ENCODE peak calls at places on chromosomes 6 and 20, in ten cellular contexts. One of them, this sample, is unnamed. For H3K9me3, the result is how much of the 10 kb centered on the place peaks cover.

GRCh38 chr6:1901556-1901955 is 291.8 kb downstream of the FOXC1 start:
- DNase-seq in gastrocnemius medialis: no peak
- DNase-seq in PC-3: peak
- DNase-seq in A549: no peak
- DNase-seq in breast epithelium: no peak
- DNase-seq in pancreas: no peak
- DNase-seq in suprapubic skin: no peak
- DNase-seq in sigmoid colon: no peak
- DNase-seq in tibial nerve: no peak
- DNase-seq in esophagus squamous epithelium: no peak
- DNase-seq in this sample: no peak

GRCh38 chr6:136429681-136430080 is 120.5 kb downstream of the MAP7 start:
- DNase-seq in gastrocnemius medialis: no peak
- DNase-seq in PC-3: peak
- DNase-seq in A549: no peak
- DNase-seq in breast epithelium: no peak
- DNase-seq in pancreas: no peak
- DNase-seq in suprapubic skin: no peak
- DNase-seq in sigmoid colon: no peak
- DNase-seq in tibial nerve: no peak
- DNase-seq in esophagus squamous epithelium: no peak
- DNase-seq in this sample: no peak

GRCh38 chr6:136067731-136068341 is 182.3 kb downstream of the MTFR2 start:
- DNase-seq in gastrocnemius medialis: no peak
- DNase-seq in PC-3: no peak
- DNase-seq in A549: no peak
- DNase-seq in breast epithelium: no peak
- DNase-seq in pancreas: no peak
- DNase-seq in suprapubic skin: no peak
- DNase-seq in sigmoid colon: no peak
- DNase-seq in tibial nerve: no peak
- DNase-seq in esophagus squamous epithelium: no peak
- DNase-seq in this sample: no peak

GRCh38 chr6:85449388-85449817 is 480 bp upstream of the NT5E start:
- DNase-seq in gastrocnemius medialis: no peak
- DNase-seq in PC-3: no peak
- DNase-seq in A549: peak
- DNase-seq in breast epithelium: no peak
- DNase-seq in pancreas: no peak
- DNase-seq in suprapubic skin: no peak
- DNase-seq in sigmoid colon: peak
- DNase-seq in tibial nerve: peak
- DNase-seq in esophagus squamous epithelium: no peak
- DNase-seq in this sample: peak

GRCh38 chr20:51736947-51737346 is 31.2 kb downstream of the ATP9A start:
- DNase-seq in gastrocnemius medialis: no peak
- DNase-seq in PC-3: no peak
- DNase-seq in A549: no peak
- DNase-seq in breast epithelium: no peak
- DNase-seq in pancreas: no peak
- DNase-seq in suprapubic skin: no peak
- DNase-seq in sigmoid colon: no peak
- DNase-seq in tibial nerve: no peak
- DNase-seq in esophagus squamous epithelium: no peak
- DNase-seq in this sample: no peak

GRCh38 chr6:118660218-118660569 is 8.8 kb upstream of the CEP85L start:
- DNase-seq in gastrocnemius medialis: peak
- DNase-seq in PC-3: no peak
- DNase-seq in A549: no peak
- DNase-seq in breast epithelium: no peak
- DNase-seq in pancreas: no peak
- DNase-seq in suprapubic skin: no peak
- DNase-seq in sigmoid colon: no peak
- DNase-seq in tibial nerve: no peak
- DNase-seq in esophagus squamous epithelium: no peak
- DNase-seq in this sample: peak

GRCh38 chr6:34484391-34484790 is 18.5 kb downstream of the PACSIN1 start:
- DNase-seq in gastrocnemius medialis: no peak
- DNase-seq in PC-3: peak
- DNase-seq in A549: no peak
- DNase-seq in breast epithelium: no peak
- DNase-seq in pancreas: no peak
- DNase-seq in suprapubic skin: no peak
- DNase-seq in sigmoid colon: no peak
- DNase-seq in tibial nerve: no peak
- DNase-seq in esophagus squamous epithelium: no peak
- DNase-seq in this sample: no peak

GRCh38 chr6:11538049-11538798 is 675 bp downstream of the TMEM170B start:
- DNase-seq in gastrocnemius medialis: no peak
- DNase-seq in PC-3: no peak
- DNase-seq in A549: peak
- DNase-seq in breast epithelium: no peak
- DNase-seq in pancreas: peak
- DNase-seq in suprapubic skin: peak
- DNase-seq in sigmoid colon: peak
- DNase-seq in tibial nerve: no peak
- DNase-seq in esophagus squamous epithelium: no peak
- DNase-seq in this sample: peak

GRCh38 chr20:34046330-34046729 is 52.6 kb downstream of the RALY start:
- DNase-seq in gastrocnemius medialis: no peak
- DNase-seq in PC-3: no peak
- DNase-seq in A549: no peak
- DNase-seq in breast epithelium: no peak
- DNase-seq in pancreas: no peak
- DNase-seq in suprapubic skin: no peak
- DNase-seq in sigmoid colon: no peak
- DNase-seq in tibial nerve: no peak
- DNase-seq in esophagus squamous epithelium: no peak
- DNase-seq in this sample: no peak

GRCh38 chr6:160801418-160801817 is 99.4 kb downstream of the PLG start:
- DNase-seq in gastrocnemius medialis: no peak
- DNase-seq in PC-3: no peak
- DNase-seq in A549: no peak
- DNase-seq in breast epithelium: no peak
- DNase-seq in pancreas: no peak
- DNase-seq in suprapubic skin: no peak
- DNase-seq in sigmoid colon: no peak
- DNase-seq in tibial nerve: no peak
- DNase-seq in esophagus squamous epithelium: no peak
- DNase-seq in this sample: no peak

GRCh38 chr6:30725713-30726505 is 5.8 kb downstream of the TUBB start:
- DNase-seq in gastrocnemius medialis: no peak
- DNase-seq in PC-3: peak
- DNase-seq in A549: no peak
- DNase-seq in breast epithelium: no peak
- DNase-seq in pancreas: no peak
- DNase-seq in suprapubic skin: no peak
- DNase-seq in sigmoid colon: no peak
- DNase-seq in tibial nerve: no peak
- DNase-seq in esophagus squamous epithelium: no peak
- DNase-seq in this sample: no peak

GRCh38 chr6:105824732-105825131 is 261.4 kb upstream of the PRDM1 start:
- DNase-seq in gastrocnemius medialis: no peak
- DNase-seq in PC-3: peak
- DNase-seq in A549: no peak
- DNase-seq in breast epithelium: no peak
- DNase-seq in pancreas: no peak
- DNase-seq in suprapubic skin: no peak
- DNase-seq in sigmoid colon: no peak
- DNase-seq in tibial nerve: no peak
- DNase-seq in esophagus squamous epithelium: no peak
- DNase-seq in this sample: no peak

GRCh38 chr20:37229300-37229699 is 32.3 kb downstream of the GHRH start:
- DNase-seq in gastrocnemius medialis: no peak
- DNase-seq in PC-3: no peak
- DNase-seq in A549: no peak
- DNase-seq in breast epithelium: no peak
- DNase-seq in pancreas: no peak
- DNase-seq in suprapubic skin: no peak
- DNase-seq in sigmoid colon: no peak
- DNase-seq in tibial nerve: no peak
- DNase-seq in esophagus squamous epithelium: no peak
- DNase-seq in this sample: no peak
- H3K4me3 ChIP-seq in gastrocnemius medialis: no peak
- H3K4me3 ChIP-seq in PC-3: no peak
- H3K4me3 ChIP-seq in A549: no peak
- H3K4me3 ChIP-seq in breast epithelium: no peak
- H3K4me3 ChIP-seq in pancreas: no peak
- H3K4me3 ChIP-seq in suprapubic skin: no peak
- H3K4me3 ChIP-seq in sigmoid colon: no peak
- H3K4me3 ChIP-seq in tibial nerve: no peak
- H3K4me3 ChIP-seq in esophagus squamous epithelium: no peak
- H3K4me3 ChIP-seq in this sample: no peak

DNA sequence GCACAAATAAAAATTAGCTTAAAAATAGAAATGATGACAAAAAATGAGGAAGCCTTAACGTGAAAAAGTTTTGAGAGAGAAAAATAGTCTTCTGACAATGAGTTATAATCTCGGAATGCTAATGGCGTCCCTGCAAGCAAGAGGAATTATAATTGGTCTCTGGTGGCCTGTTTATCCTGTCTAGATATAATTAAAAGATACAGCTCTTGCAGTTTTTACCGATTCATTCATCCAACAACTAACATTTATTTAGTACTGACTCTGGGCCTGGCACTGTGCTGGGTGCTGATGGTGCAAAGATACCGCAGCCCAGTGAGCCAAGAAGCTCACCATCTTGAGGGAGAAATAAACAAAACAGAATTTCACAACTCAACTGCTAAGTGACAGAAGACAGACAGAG is 31.6 kb upstream of the ANKRD60 start:
- DNase-seq in gastrocnemius medialis: no peak
- DNase-seq in PC-3: no peak
- DNase-seq in A549: no peak
- DNase-seq in breast epithelium: no peak
- DNase-seq in pancreas: no peak
- DNase-seq in suprapubic skin: no peak
- DNase-seq in sigmoid colon: no peak
- DNase-seq in tibial nerve: no peak
- DNase-seq in esophagus squamous epithelium: no peak
- DNase-seq in this sample: no peak
- H3K27ac ChIP-seq in gastrocnemius medialis: no peak
- H3K27ac ChIP-seq in PC-3: no peak
- H3K27ac ChIP-seq in A549: no peak
- H3K27ac ChIP-seq in breast epithelium: no peak
- H3K27ac ChIP-seq in pancreas: no peak
- H3K27ac ChIP-seq in suprapubic skin: no peak
- H3K27ac ChIP-seq in sigmoid colon: no peak
- H3K27ac ChIP-seq in tibial nerve: no peak
- H3K27ac ChIP-seq in esophagus squamous epithelium: no peak
- H3K27ac ChIP-seq in this sample: no peak

DNA sequence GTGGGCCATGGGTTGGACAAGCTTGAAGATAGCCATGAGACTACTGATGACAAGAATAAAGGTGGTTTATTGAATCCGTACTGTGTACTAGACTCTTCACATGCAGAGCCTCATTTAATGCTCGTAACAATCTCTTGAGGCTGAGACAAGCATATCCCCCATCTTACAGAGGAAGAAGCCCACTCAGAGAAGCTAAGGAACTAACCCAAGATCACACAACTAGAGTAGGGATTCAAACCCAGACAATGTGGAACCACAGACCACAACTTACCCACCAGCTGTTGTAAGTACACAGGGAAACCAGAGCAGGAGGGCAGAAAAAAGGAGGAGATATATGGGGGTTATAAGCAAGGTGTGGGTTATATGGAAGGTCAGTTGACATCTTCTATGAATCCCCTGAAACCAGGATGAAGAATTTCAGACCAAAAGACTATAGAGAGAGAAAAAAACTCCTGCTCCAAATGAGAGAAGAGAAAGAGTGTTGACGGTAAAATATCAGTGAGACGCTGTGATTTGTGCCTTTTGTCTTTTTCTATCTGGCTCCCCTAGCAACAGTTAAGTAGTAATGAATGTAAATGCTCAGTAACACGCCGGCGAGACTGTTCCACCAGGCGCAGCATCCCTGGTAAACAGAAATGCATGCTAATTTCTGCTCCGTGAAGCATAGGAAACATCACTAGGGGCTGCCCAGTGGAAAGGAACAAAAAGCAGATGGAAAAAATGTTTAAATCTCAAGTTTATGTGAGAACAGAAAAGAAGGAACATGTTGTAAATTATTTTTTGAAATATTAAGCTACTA is 80.1 kb upstream of the SLC22A16 start:
- DNase-seq in gastrocnemius medialis: no peak
- DNase-seq in PC-3: no peak
- DNase-seq in A549: no peak
- DNase-seq in breast epithelium: no peak
- DNase-seq in pancreas: no peak
- DNase-seq in suprapubic skin: no peak
- DNase-seq in sigmoid colon: no peak
- DNase-seq in tibial nerve: no peak
- DNase-seq in esophagus squamous epithelium: no peak
- DNase-seq in this sample: no peak
- H3K9me3 ChIP-seq in gastrocnemius medialis: under half
- H3K9me3 ChIP-seq in PC-3: under half
- H3K9me3 ChIP-seq in A549: under half
- H3K9me3 ChIP-seq in breast epithelium: under half
- H3K9me3 ChIP-seq in pancreas: under half
- H3K9me3 ChIP-seq in suprapubic skin: under half
- H3K9me3 ChIP-seq in sigmoid colon: under half
- H3K9me3 ChIP-seq in tibial nerve: under half
- H3K9me3 ChIP-seq in esophagus squamous epithelium: under half
- H3K9me3 ChIP-seq in this sample: under half

GRCh38 chr20:10218536-10219451 is at the start of gene SNAP25:
- DNase-seq in gastrocnemius medialis: no peak
- DNase-seq in PC-3: peak
- DNase-seq in A549: peak
- DNase-seq in breast epithelium: peak
- DNase-seq in pancreas: peak
- DNase-seq in suprapubic skin: peak
- DNase-seq in sigmoid colon: peak
- DNase-seq in tibial nerve: no peak
- DNase-seq in esophagus squamous epithelium: no peak
- DNase-seq in this sample: no peak

GRCh38 chr20:10219993-10220750 is 1.5 kb downstream of the SNAP25 start:
- DNase-seq in gastrocnemius medialis: no peak
- DNase-seq in PC-3: no peak
- DNase-seq in A549: no peak
- DNase-seq in breast epithelium: no peak
- DNase-seq in pancreas: no peak
- DNase-seq in suprapubic skin: no peak
- DNase-seq in sigmoid colon: no peak
- DNase-seq in tibial nerve: no peak
- DNase-seq in esophagus squamous epithelium: no peak
- DNase-seq in this sample: no peak

GRCh38 chr20:10217517-10218410 is 866 bp upstream of the SNAP25 start:
- DNase-seq in gastrocnemius medialis: no peak
- DNase-seq in PC-3: no peak
- DNase-seq in A549: peak
- DNase-seq in breast epithelium: peak
- DNase-seq in pancreas: peak
- DNase-seq in suprapubic skin: no peak
- DNase-seq in sigmoid colon: peak
- DNase-seq in tibial nerve: no peak
- DNase-seq in esophagus squamous epithelium: no peak
- DNase-seq in this sample: no peak

GRCh38 chr20:10221022-10221421 is 2.4 kb downstream of the SNAP25 start:
- DNase-seq in gastrocnemius medialis: no peak
- DNase-seq in PC-3: no peak
- DNase-seq in A549: no peak
- DNase-seq in breast epithelium: no peak
- DNase-seq in pancreas: no peak
- DNase-seq in suprapubic skin: no peak
- DNase-seq in sigmoid colon: no peak
- DNase-seq in tibial nerve: no peak
- DNase-seq in esophagus squamous epithelium: no peak
- DNase-seq in this sample: no peak

GRCh38 chr20:10219452-10219791 is 792 bp downstream of the SNAP25 start:
- DNase-seq in gastrocnemius medialis: no peak
- DNase-seq in PC-3: peak
- DNase-seq in A549: peak
- DNase-seq in breast epithelium: peak
- DNase-seq in pancreas: peak
- DNase-seq in suprapubic skin: peak
- DNase-seq in sigmoid colon: peak
- DNase-seq in tibial nerve: peak
- DNase-seq in esophagus squamous epithelium: no peak
- DNase-seq in this sample: peak
- H3K4me3 ChIP-seq in gastrocnemius medialis: no peak
- H3K4me3 ChIP-seq in PC-3: no peak
- H3K4me3 ChIP-seq in A549: peak
- H3K4me3 ChIP-seq in breast epithelium: peak
- H3K4me3 ChIP-seq in pancreas: peak
- H3K4me3 ChIP-seq in suprapubic skin: peak
- H3K4me3 ChIP-seq in sigmoid colon: peak
- H3K4me3 ChIP-seq in tibial nerve: no peak
- H3K4me3 ChIP-seq in esophagus squamous epithelium: no peak
- H3K4me3 ChIP-seq in this sample: no peak